ENCODE peak calls at places on chromosome 12, in six cellular contexts. M is IMR-90, I is heart right ventricle, X is fibroblast of lung, Z is MCF 10A, Q is fibroblast of pulmonary artery. R is an unnamed sample.

GRCh38 chr12:42575717-42576116 is 13.8 kb downstream of the PRICKLE1 start:
- DNase-seq in M (no peak), I (no peak), X (no peak), Z (no peak), Q (no peak), R (no peak)

GRCh38 chr12:123263196-123263817 is 8.3 kb downstream of the CDK2AP1 start:
- DNase-seq in M (no peak), I (no peak), X (no peak), Z (no peak), Q (no peak), R (no peak)

GRCh38 chr12:121812320-121812871 is 8.6 kb downstream of the SETD1B start:
- DNase-seq in M (peak; percentile 64), I (peak; percentile 79), X (peak; percentile 81), Z (peak; percentile 75), Q (peak; percentile 68), R (no peak)

GRCh38 chr12:126791122-126791521 is 1475.8 kb upstream of the TMEM132C start:
- DNase-seq in M (no peak), I (no peak), X (no peak), Z (no peak), Q (no peak), R (no peak)

GRCh38 chr12:67534671-67535070 is 113.9 kb upstream of the DYRK2 start:
- DNase-seq in M (peak; percentile 70), I (no peak), X (peak; percentile 91), Z (peak; percentile 79), Q (peak; percentile 74), R (no peak)

GRCh38 chr12:67357726-67358125 is 88.6 kb downstream of the CAND1 start:
- DNase-seq in M (no peak), I (no peak), X (no peak), Z (no peak), Q (no peak), R (no peak)

GRCh38 chr12:53287741-53288216 is 7.6 kb upstream of the PFDN5 start:
- DNase-seq in M (peak; percentile 61), I (peak; percentile 62), X (peak; percentile 66), Z (peak; percentile 61), Q (peak; percentile 74), R (no peak)

GRCh38 chr12:83763425-83763824 is 1076.7 kb downstream of the TMTC2 start:
- DNase-seq in M (no peak), I (no peak), X (no peak), Z (peak; percentile 12), Q (peak; percentile 10), R (no peak)

GRCh38 chr12:102702447-102703114 is 214.5 kb downstream of the PAH start:
- DNase-seq in M (peak; percentile 65), I (no peak), X (peak; percentile 65), Z (peak; percentile 51), Q (peak; percentile 75), R (no peak)

GRCh38 chr12:131604146-131604844 is 106.6 kb upstream of the SFSWAP start:
- DNase-seq in M (no peak), I (no peak), X (no peak), Z (no peak), Q (no peak), R (no peak)

GRCh38 chr12:124919646-124920352 is 5.3 kb upstream of the UBC start:
- DNase-seq in M (peak; percentile 38), I (no peak), X (peak; percentile 33), Z (peak; percentile 90), Q (peak; percentile 36), R (no peak)

GRCh38 chr12:119372540-119372939 is 38.0 kb downstream of the CCDC60 start:
- DNase-seq in M (no peak), I (no peak), X (no peak), Z (no peak), Q (no peak), R (no peak)

GRCh38 chr12:57106021-57106708 is 5.0 kb downstream of the STAT6 start:
- DNase-seq in M (no peak), I (no peak), X (no peak), Z (no peak), Q (no peak), R (no peak)

GRCh38 chr12:93857279-93857894 is 180.2 kb downstream of the CRADD start:
- DNase-seq in M (peak; percentile 84), I (no peak), X (peak; percentile 55), Z (peak; percentile 33), Q (peak; percentile 45), R (no peak)

GRCh38 chr12:128474916-128475315 is 207.9 kb downstream of the TMEM132C start:
- DNase-seq in M (no peak), I (no peak), X (no peak), Z (no peak), Q (no peak), R (peak; percentile 15)

GRCh38 chr12:62123721-62124203 is 136.4 kb upstream of the USP15 start:
- DNase-seq in M (peak; percentile 56), I (no peak), X (peak; percentile 63), Z (peak; percentile 56), Q (peak; percentile 66), R (no peak)

GRCh38 chr12:40854669-40855068 is 162.4 kb downstream of the CNTN1 start:
- DNase-seq in M (no peak), I (no peak), X (no peak), Z (no peak), Q (no peak), R (no peak)

GRCh38 chr12:108253540-108253939 is 85.6 kb downstream of the CMKLR1 start:
- DNase-seq in M (no peak), I (no peak), X (no peak), Z (no peak), Q (no peak), R (no peak)

GRCh38 chr12:57832966-57833365 is 13.6 kb downstream of the CTDSP2 start:
- DNase-seq in M (no peak), I (no peak), X (no peak), Z (no peak), Q (no peak), R (no peak)

GRCh38 chr12:50788562-50788961 is 24.7 kb downstream of the ATF1 start:
- DNase-seq in M (peak; percentile 98), I (no peak), X (peak; percentile 94), Z (peak; percentile 87), Q (peak; percentile 54), R (no peak)

GRCh38 chr12:3998968-3999792 is 126.0 kb upstream of the PARP11 start:
- DNase-seq in M (no peak), I (no peak), X (no peak), Z (peak; percentile 78), Q (no peak), R (no peak)

GRCh38 chr12:51087818-51088217 is 4.4 kb upstream of the CSRNP2 start:
- DNase-seq in M (no peak), I (no peak), X (no peak), Z (no peak), Q (no peak), R (no peak)

GRCh38 chr12:51520576-51521325 is 70.3 kb upstream of the SCN8A start:
- DNase-seq in M (no peak), I (no peak), X (no peak), Z (no peak), Q (no peak), R (no peak)

GRCh38 chr12:47078733-47079364 is 572 bp upstream of the PCED1B start:
- DNase-seq in M (peak; percentile 37), I (peak; percentile 21), X (no peak), Z (peak; percentile 39), Q (peak; percentile 46), R (no peak)

GRCh38 chr12:47079894-47080724 is at the start of gene AMIGO2:
- DNase-seq in M (peak; percentile 54), I (peak; percentile 54), X (peak; percentile 61), Z (peak; percentile 74), Q (peak; percentile 83), R (peak; percentile 69)

GRCh38 chr12:47078086-47078395 is 1.4 kb upstream of the PCED1B start:
- DNase-seq in M (no peak), I (no peak), X (no peak), Z (no peak), Q (no peak), R (no peak)

GRCh38 chr12:47080725-47081502 is 1.2 kb upstream of the AMIGO2 start:
- DNase-seq in M (peak; percentile 50), I (peak; percentile 64), X (peak; percentile 38), Z (peak; percentile 89), Q (peak; percentile 73), R (no peak)

GRCh38 chr12:47079365-47079893 is at the start of gene PCED1B:
- DNase-seq in M (peak; percentile 72), I (peak; percentile 80), X (peak; percentile 71), Z (peak; percentile 82), Q (peak; percentile 84), R (peak; percentile 75)
- TF ChIP-seq CTCF in M (peak; percentile 57), I (peak; percentile 62), X (peak; percentile 50), Z (peak; percentile 72), Q (peak; percentile 43), R (peak; percentile 19)

GRCh38 chr12:114932806-114933205 is 248.8 kb upstream of the TBX3 start:
- DNase-seq in M (no peak), I (no peak), X (no peak), Z (no peak), Q (no peak), R (no peak)

GRCh38 chr12:114933428-114934160 is 249.6 kb upstream of the TBX3 start:
- DNase-seq in M (peak; percentile 94), I (no peak), X (peak; percentile 89), Z (peak; percentile 94), Q (peak; percentile 82), R (no peak)

GRCh38 chr12:114936148-114937099 is 252.4 kb upstream of the TBX3 start:
- DNase-seq in M (peak; percentile 85), I (no peak), X (peak; percentile 44), Z (peak; percentile 78), Q (peak; percentile 36), R (no peak)

GRCh38 chr12:114938487-114939210 is 254.7 kb upstream of the TBX3 start:
- DNase-seq in M (no peak), I (no peak), X (no peak), Z (no peak), Q (no peak), R (no peak)

DNA sequence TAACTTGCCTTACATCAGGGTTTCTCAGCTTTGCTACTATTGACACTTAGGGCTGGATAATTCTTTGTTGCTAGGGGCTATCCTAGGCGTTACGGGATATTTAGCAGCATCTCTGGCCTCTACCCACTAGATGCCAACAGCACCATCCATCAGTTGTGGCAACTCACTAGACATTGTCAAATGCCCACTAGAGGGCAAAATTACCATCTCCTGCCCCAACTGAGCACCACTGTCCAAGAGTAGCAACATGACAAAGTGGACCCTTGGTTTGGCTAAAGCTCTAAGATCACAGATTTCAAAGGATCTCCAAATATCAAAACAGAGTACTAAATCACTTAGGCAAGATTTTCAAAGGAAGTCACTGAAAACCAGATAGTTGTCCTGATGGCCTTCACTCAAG is 251.7 kb upstream of the TBX3 start:
- DNase-seq in M (no peak), I (no peak), X (no peak), Z (peak; percentile 32), Q (no peak), R (no peak)
- TF ChIP-seq CTCF in M (no peak), I (peak; percentile 38), X (no peak), Z (peak; percentile 20), Q (peak; percentile 13), R (no peak)

DNA sequence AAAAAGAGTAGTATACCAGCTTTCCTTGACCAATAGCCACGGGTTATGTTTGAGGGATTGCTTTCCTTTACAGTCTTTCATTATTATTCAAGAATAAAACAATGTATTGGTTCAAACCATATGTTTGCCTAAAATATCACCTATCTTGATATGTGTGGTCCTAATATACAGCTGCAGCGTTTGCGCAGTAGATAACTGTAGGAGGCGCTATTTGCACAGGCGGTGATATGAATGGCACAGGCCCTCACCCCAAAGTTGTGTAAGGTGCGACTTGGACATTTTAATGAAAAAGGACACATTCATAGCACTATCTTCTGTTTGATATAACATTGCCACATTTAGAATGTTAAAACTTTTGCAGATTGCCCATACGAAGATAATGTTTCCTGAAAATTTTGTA is 298.4 kb downstream of the TRHDE start:
- DNase-seq in M (no peak), I (no peak), X (no peak), Z (no peak), Q (no peak), R (no peak)
- TF ChIP-seq CTCF in M (no peak), I (no peak), X (no peak), Z (peak; percentile 21), Q (no peak), R (peak; percentile 66)

GRCh38 chr12:55729592-55730446 is 1.0 kb upstream of the CD63 start:
- DNase-seq in M (peak; percentile 94), I (peak; percentile 88), X (peak; percentile 57), Z (peak; percentile 93), Q (peak; percentile 96), R (no peak)
- TF ChIP-seq CTCF in M (peak; percentile 12), I (peak; percentile 26), X (no peak), Z (no peak), Q (no peak), R (no peak)